ENCODE peak calls at places on chromosomes 13 and 19, in five cellular contexts. A, P, S, C and I are unnamed samples. For H3K4me1, the result is how much of the 10 kb centered on the place peaks cover.

GRCh38 chr19:17576758-17577532 is 21.5 kb downstream of the COLGALT1 start:
- DNase-seq in A (no peak), S (no peak), P (peak), C (peak), I (no peak)

GRCh38 chr13:36804588-36804987 is 14.4 kb upstream of the RFXAP start:
- DNase-seq in C (no peak), S (no peak), P (no peak), A (no peak), I (no peak)

GRCh38 chr13:19984430-19985218 is 26.1 kb downstream of the ZMYM2 start:
- DNase-seq in C (no peak), A (no peak), S (peak), P (no peak), I (no peak)

GRCh38 chr19:1239796-1240737 is 1.5 kb upstream of the ATP5F1D start:
- DNase-seq in C (peak), A (peak), S (peak), P (peak), I (peak)

GRCh38 chr13:48818495-48818961 is 157.2 kb upstream of the FNDC3A start:
- DNase-seq in P (no peak), C (no peak), S (peak), A (no peak), I (no peak)

GRCh38 chr19:35256566-35256965 is 7.8 kb downstream of the LSR start:
- DNase-seq in S (no peak), C (no peak), P (no peak), A (no peak), I (no peak)

GRCh38 chr19:28313633-28314032 is 899.3 kb downstream of the UQCRFS1 start:
- DNase-seq in A (no peak), P (peak), S (peak), C (peak), I (no peak)

GRCh38 chr13:50123862-50124535 is 108.8 kb downstream of the KCNRG start:
- DNase-seq in C (no peak), A (peak), S (peak), P (peak), I (no peak)

GRCh38 chr19:14363203-14364097 is 17.8 kb upstream of the ADGRE5 start:
- DNase-seq in A (peak), P (peak), S (peak), C (peak), I (peak)

GRCh38 chr13:97028441-97029299 is 34.4 kb upstream of the OXGR1 start:
- DNase-seq in C (peak), A (peak), P (peak), S (peak), I (peak)

GRCh38 chr13:36973009-36973408 is 26.1 kb downstream of the ALG5 start:
- DNase-seq in S (no peak), P (no peak), A (no peak), C (no peak), I (no peak)

GRCh38 chr13:30870049-30870884 is 35.8 kb upstream of the MEDAG start:
- DNase-seq in S (peak), P (peak), A (peak), C (peak), I (no peak)

GRCh38 chr19:57814505-57815246 is at the start of gene ZNF552:
- DNase-seq in C (peak), S (peak), P (peak), A (peak), I (peak)

GRCh38 chr13:52862358-52863206 is 14.1 kb upstream of the PCDH8 start:
- DNase-seq in S (peak), C (no peak), P (peak), A (peak), I (no peak)

GRCh38 chr19:29457413-29457812 is 68.4 kb upstream of the VSTM2B start:
- DNase-seq in S (no peak), A (no peak), C (no peak), P (no peak), I (no peak)

GRCh38 chr13:76948139-76948538 is at the start of gene ACOD1:
- DNase-seq in A (no peak), S (no peak), P (no peak), C (no peak), I (no peak)

GRCh38 chr13:100511422-100511821 is 77.2 kb downstream of the GGACT start:
- DNase-seq in A (no peak), S (no peak), P (no peak), C (no peak), I (no peak)

GRCh38 chr13:102626928-102627327 is 30.1 kb downstream of the TPP2 start:
- DNase-seq in P (no peak), S (no peak), C (no peak), A (no peak), I (no peak)

GRCh38 chr13:65677906-65678305 is 1552.2 kb downstream of the PCDH9 start:
- DNase-seq in S (no peak), A (no peak), P (no peak), C (no peak), I (no peak)

GRCh38 chr13:98507060-98507797 is 69.7 kb downstream of the STK24 start:
- DNase-seq in S (peak), P (peak), A (peak), C (peak), I (no peak)
- TF ChIP-seq POLR2A in S (peak), P (no peak), A (no peak), C (no peak), I (no peak)

DNA sequence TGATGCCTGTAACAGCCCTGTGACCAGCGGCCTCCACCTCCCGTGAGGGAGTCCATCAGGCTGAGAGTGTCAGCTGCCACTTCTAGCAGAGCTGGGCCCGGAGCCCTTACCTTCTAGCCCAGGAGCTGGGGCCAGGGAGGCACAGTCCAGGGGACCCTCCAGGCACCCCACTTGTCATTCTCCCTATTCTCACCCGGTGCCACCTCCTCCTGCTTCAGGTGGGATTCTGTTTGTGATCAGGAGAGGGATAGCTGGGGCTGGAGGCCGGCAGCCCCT is 4.1 kb downstream of the RASA3 start:
- DNase-seq in C (no peak), P (no peak), S (no peak), A (no peak), I (peak)
- H3K4me1 ChIP-seq in C (under half), P (under half), S (under half), A (half or more), I (under half)

GRCh38 chr19:44924243-44924725 is 9.9 kb downstream of the APOC1 start:
- DNase-seq in P (no peak), C (no peak), S (no peak), A (no peak), I (peak)
- TF ChIP-seq POLR2A in P (no peak), C (no peak), S (no peak), A (no peak), I (peak)

GRCh38 chr19:4368128-4368820 is 24.9 kb downstream of the MPND start:
- DNase-seq in S (peak), C (peak), P (no peak), A (no peak), I (no peak)
- H3K4me1 ChIP-seq in S (under half), C (under half), P (half or more), A (half or more), I (under half)

GRCh38 chr19:47231215-47232054 is 436 bp upstream of the BBC3 start:
- DNase-seq in S (peak), A (peak), P (peak), C (peak), I (peak)
- TF ChIP-seq POLR2A in S (peak), A (no peak), P (no peak), C (no peak), I (peak)

GRCh38 chr13:46520188-46520587 is 32.8 kb upstream of the LRCH1 start:
- DNase-seq in P (no peak), C (no peak), A (no peak), S (peak), I (no peak)
- H3K4me1 ChIP-seq in P (under half), C (under half), A (under half), S (under half), I (under half)

DNA sequence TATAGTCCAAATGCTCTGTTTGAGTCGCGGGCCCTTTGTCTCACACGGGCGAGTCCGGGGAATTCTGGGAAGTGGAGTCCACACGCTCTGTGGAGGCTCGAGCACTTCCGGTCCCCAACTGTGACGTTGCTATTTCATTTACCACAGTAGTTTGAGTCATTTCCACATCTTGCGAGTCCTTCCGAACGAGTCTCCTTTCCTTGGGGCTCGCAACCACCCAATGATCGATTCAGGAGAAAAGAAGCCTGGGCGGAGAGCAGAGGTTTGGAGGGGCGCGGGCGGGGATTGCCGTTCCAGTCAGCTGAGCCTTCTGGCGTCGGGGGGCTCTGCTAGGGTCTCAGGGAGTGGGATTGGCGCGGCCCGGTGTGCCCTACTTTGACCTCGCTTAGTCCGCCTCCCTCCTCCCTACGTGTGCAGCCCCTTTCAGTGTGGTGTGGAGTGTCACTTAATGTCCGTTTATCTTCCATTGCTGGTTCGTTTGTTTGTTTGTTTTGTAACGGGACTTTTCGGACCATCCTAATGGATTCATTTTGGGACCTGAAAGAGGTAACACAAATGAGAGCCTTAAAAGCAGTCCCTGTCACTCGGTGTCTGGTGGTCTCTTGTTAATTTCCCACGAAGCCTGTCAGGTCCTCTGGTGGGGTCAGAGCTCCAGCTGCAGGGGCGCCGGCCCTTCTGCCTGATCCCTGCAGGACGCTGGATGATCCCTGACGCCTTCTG is at the start of gene ZNF222:
- DNase-seq in C (peak), P (peak), S (peak), A (peak), I (peak)
- TF ChIP-seq POLR2A in C (peak), P (no peak), S (peak), A (no peak), I (no peak)

GRCh38 chr19:3401004-3401768 is 34.8 kb downstream of the NFIC start:
- DNase-seq in A (no peak), P (peak), S (no peak), C (no peak), I (peak)

GRCh38 chr19:3398900-3399278 is 32.5 kb downstream of the NFIC start:
- DNase-seq in P (no peak), C (no peak), A (no peak), S (no peak), I (no peak)

GRCh38 chr19:3397266-3398022 is 31.1 kb downstream of the NFIC start:
- DNase-seq in P (peak), S (no peak), A (peak), C (no peak), I (peak)

GRCh38 chr19:3398114-3398899 is 31.9 kb downstream of the NFIC start:
- DNase-seq in C (peak), P (peak), A (peak), S (no peak), I (peak)

DNA sequence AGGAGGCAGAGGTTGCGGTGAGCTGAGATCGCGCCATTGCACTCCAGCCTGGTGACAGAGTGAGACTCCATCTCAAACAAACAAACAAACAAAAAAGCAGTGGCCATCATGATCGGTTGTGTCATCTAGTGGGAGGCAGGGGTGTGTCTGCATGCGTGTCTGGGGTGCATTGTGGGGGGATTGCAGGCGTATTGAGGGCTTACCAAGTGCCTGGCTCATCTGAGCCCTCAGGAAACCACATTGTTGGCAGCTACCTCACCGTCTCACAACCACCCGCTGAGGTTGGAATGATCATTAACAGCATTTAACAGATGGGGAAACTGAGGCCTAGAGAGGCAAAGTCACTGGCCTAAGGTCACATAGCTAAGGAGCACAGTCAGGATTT is 30.5 kb downstream of the NFIC start:
- DNase-seq in A (no peak), P (no peak), S (no peak), C (no peak), I (no peak)
- H3K4me1 ChIP-seq in A (half or more), P (half or more), S (under half), C (under half), I (half or more)

GRCh38 chr13:61149333-61149730 is 266.3 kb downstream of the PCDH20 start:
- DNase-seq in C (no peak), P (no peak), A (no peak), S (no peak), I (no peak)

GRCh38 chr13:61148211-61148610 is 267.4 kb downstream of the PCDH20 start:
- DNase-seq in A (no peak), P (no peak), S (no peak), C (no peak), I (no peak)

GRCh38 chr13:61146571-61146970 is 269.1 kb downstream of the PCDH20 start:
- DNase-seq in P (no peak), A (no peak), C (no peak), S (no peak), I (no peak)

GRCh38 chr13:61148691-61149332 is 266.8 kb downstream of the PCDH20 start:
- DNase-seq in S (no peak), C (no peak), P (no peak), A (no peak), I (no peak)

GRCh38 chr13:61151062-61151461 is 264.6 kb downstream of the PCDH20 start:
- DNase-seq in A (no peak), C (no peak), P (no peak), S (no peak), I (no peak)
- TF ChIP-seq POLR2A in A (no peak), C (no peak), P (no peak), S (no peak), I (no peak)

GRCh38 chr13:42762251-42762650 is 19.1 kb upstream of the FAM216B start:
- DNase-seq in C (no peak), A (no peak), S (no peak), P (no peak), I (no peak)
- H3K4me1 ChIP-seq in C (under half), A (under half), S (under half), P (under half), I (under half)